ENCODE peak calls at places on chromosome 20, in six cellular contexts. U is MM.1S, L is heart right ventricle, E is neural progenitor cell, Y is psoas muscle, X is Calu3. A is an unnamed sample.

GRCh38 chr20:3820048-3820900 is at the start of gene AP5S1:
- DNase-seq in U (peak; percentile 97), L (peak; percentile 97), E (peak; percentile 99), Y (peak; percentile 97), X (peak; percentile 90), A (peak; percentile 93)

GRCh38 chr20:23606652-23607049 is 934 bp upstream of the CST9 start:
- DNase-seq in U (peak; percentile 72), L (peak; percentile 77), E (peak; percentile 86), Y (peak; percentile 80), X (peak; percentile 56), A (peak; percentile 86)

GRCh38 chr20:17229256-17229655 is 2.4 kb downstream of the PCSK2 start:
- DNase-seq in U (no peak), L (no peak), E (peak; percentile 26), Y (no peak), X (no peak), A (no peak)

GRCh38 chr20:56520180-56520579 is 4.4 kb upstream of the FAM209A start:
- DNase-seq in U (no peak), L (no peak), E (no peak), Y (no peak), X (no peak), A (no peak)

GRCh38 chr20:15834857-15835256 is 738.4 kb downstream of the KIF16B start:
- DNase-seq in U (no peak), L (no peak), E (no peak), Y (no peak), X (no peak), A (no peak)

GRCh38 chr20:4740774-4741431 is 19.2 kb downstream of the PRND start:
- DNase-seq in U (peak; percentile 50), L (peak; percentile 34), E (peak; percentile 77), Y (peak; percentile 31), X (peak; percentile 38), A (peak; percentile 42)

GRCh38 chr20:31605902-31606677 is 1.0 kb downstream of the ID1 start:
- DNase-seq in U (no peak), L (no peak), E (peak; percentile 69), Y (peak; percentile 37), X (peak; percentile 38), A (peak; percentile 49)

GRCh38 chr20:46177768-46178167 is 59.7 kb downstream of the CD40 start:
- DNase-seq in U (no peak), L (no peak), E (no peak), Y (no peak), X (no peak), A (no peak)

GRCh38 chr20:2237059-2237458 is 58.7 kb upstream of the TGM3 start:
- DNase-seq in U (no peak), L (peak; percentile 38), E (peak; percentile 31), Y (peak; percentile 67), X (peak; percentile 37), A (no peak)
- TF ChIP-seq CTCF in U (no peak), L (no peak), E (peak; percentile 21), Y (peak; percentile 33), X (no peak), A (no peak)

GRCh38 chr20:10674684-10675455 is 1.1 kb upstream of the JAG1 start:
- DNase-seq in U (peak; percentile 86), L (peak; percentile 83), E (peak; percentile 93), Y (peak; percentile 79), X (peak; percentile 85), A (peak; percentile 84)

GRCh38 chr20:10672579-10673127 is 1.1 kb downstream of the JAG1 start:
- DNase-seq in U (peak; percentile 75), L (peak; percentile 58), E (peak; percentile 58), Y (peak; percentile 63), X (no peak), A (peak; percentile 54)

GRCh38 chr20:10671850-10672578 is 1.8 kb downstream of the JAG1 start:
- DNase-seq in U (peak; percentile 44), L (peak; percentile 87), E (peak; percentile 50), Y (peak; percentile 83), X (no peak), A (peak; percentile 51)

GRCh38 chr20:10673831-10674683 is at the start of gene JAG1:
- DNase-seq in U (peak; percentile 91), L (peak; percentile 95), E (peak; percentile 98), Y (peak; percentile 94), X (peak; percentile 95), A (peak; percentile 97)

DNA sequence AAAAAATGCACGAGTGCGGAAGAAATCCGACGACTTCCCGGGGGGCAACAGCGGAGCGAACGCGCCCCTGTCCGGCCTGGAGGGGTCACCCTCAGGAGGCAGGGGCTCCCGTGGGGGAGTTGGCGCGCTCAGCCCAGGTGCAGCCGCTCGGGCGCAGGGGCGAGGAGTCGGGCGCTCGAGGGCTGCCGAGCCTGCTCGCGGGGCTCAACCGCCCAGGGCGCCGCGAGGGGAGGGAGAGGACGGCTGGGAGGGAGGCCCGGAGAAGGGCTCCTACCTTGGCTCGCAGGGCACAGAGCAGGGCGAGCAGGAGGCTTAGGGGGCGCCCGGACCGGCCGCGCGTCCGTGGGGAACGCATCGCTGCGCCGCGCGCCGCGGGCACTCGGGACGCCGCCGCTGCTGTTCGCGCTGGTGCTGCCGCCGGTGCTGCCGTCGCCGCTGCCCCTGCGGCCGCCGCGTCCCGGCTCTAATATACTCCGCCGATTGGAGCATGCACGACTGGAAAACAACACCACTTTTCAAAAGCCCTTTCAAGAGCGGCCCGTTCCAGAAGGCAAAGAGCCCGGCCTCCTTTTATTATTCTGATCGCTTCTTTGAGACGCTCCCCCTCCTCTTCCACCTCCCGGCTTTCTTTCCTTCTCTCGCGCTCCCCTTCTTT is 496 bp downstream of the JAG1 start:
- DNase-seq in U (peak; percentile 36), L (no peak), E (peak; percentile 87), Y (peak; percentile 27), X (no peak), A (peak; percentile 55)
- TF ChIP-seq CTCF in U (no peak), L (peak; percentile 15), E (no peak), Y (no peak), X (no peak), A (no peak)

GRCh38 chr20:62515826-62516225 is 40.0 kb upstream of the GATA5 start:
- DNase-seq in U (no peak), L (no peak), E (no peak), Y (no peak), X (no peak), A (no peak)
- TF ChIP-seq CTCF in U (no peak), L (no peak), E (no peak), Y (no peak), X (no peak), A (no peak)

GRCh38 chr20:50170549-50171220 is 17.2 kb upstream of the PEDS1 start:
- DNase-seq in U (no peak), L (no peak), E (no peak), Y (no peak), X (no peak), A (no peak)

GRCh38 chr20:50163570-50164317 is 10.2 kb upstream of the PEDS1 start:
- DNase-seq in U (no peak), L (no peak), E (no peak), Y (peak; percentile 68), X (peak; percentile 57), A (no peak)

GRCh38 chr20:50169329-50169823 is 15.9 kb upstream of the PEDS1 start:
- DNase-seq in U (peak; percentile 70), L (peak; percentile 82), E (peak; percentile 71), Y (peak; percentile 77), X (peak; percentile 91), A (peak; percentile 76)

GRCh38 chr20:50165687-50166554 is 12.4 kb upstream of the PEDS1 start:
- DNase-seq in U (peak; percentile 28), L (peak; percentile 98), E (peak; percentile 87), Y (peak; percentile 97), X (peak; percentile 99), A (peak; percentile 90)
- TF ChIP-seq CTCF in U (no peak), L (no peak), E (no peak), Y (no peak), X (no peak), A (no peak)

A was measured in GM13977.